ENCODE peak calls at places on chromosome 7, in ten cellular contexts. I, O, N, U, L, Z, B, E, M and S are unnamed samples.

GRCh38 chr7:117478796-117479479 is 887 bp upstream of the CFTR start:
- DNase-seq in Z (no peak), M (no peak), O (no peak), N (no peak), E (no peak), B (no peak), U (no peak), I (no peak), L (no peak), S (no peak)

GRCh38 chr7:151057038-151057736 is 510 bp downstream of the CDK5 start:
- DNase-seq in N (no peak), Z (no peak), I (no peak), E (no peak), L (no peak), O (no peak), M (no peak), B (no peak), U (no peak), S (no peak)

GRCh38 chr7:31710171-31710570 is 23.2 kb downstream of the PPP1R17 start:
- DNase-seq in N (no peak), U (no peak), L (no peak), E (no peak), M (no peak), I (no peak), B (no peak), O (no peak), Z (no peak), S (no peak)

GRCh38 chr7:51789494-51789893 is 472.9 kb upstream of the COBL start:
- DNase-seq in E (peak), N (no peak), M (no peak), O (no peak), Z (no peak), U (no peak), I (no peak), B (no peak), L (no peak), S (no peak)

GRCh38 chr7:88224596-88225275 is 4.9 kb upstream of the SRI start:
- DNase-seq in O (no peak), L (peak), I (no peak), E (no peak), M (no peak), B (no peak), U (no peak), N (no peak), Z (no peak), S (no peak)

GRCh38 chr7:84412161-84412969 is 217.8 kb upstream of the SEMA3A start:
- DNase-seq in B (no peak), U (no peak), M (no peak), I (no peak), E (no peak), Z (no peak), O (peak), L (peak), N (no peak), S (no peak)

GRCh38 chr7:20104696-20105095 is 112.5 kb downstream of the MACC1 start:
- DNase-seq in L (no peak), U (no peak), E (no peak), B (no peak), I (no peak), M (no peak), O (no peak), N (no peak), Z (no peak), S (no peak)

GRCh38 chr7:135862586-135863361 is 114.2 kb upstream of the FAM180A start:
- DNase-seq in N (no peak), M (no peak), L (no peak), O (no peak), E (peak), U (no peak), Z (no peak), B (no peak), I (no peak), S (no peak)

GRCh38 chr7:26292768-26293560 is 1.3 kb downstream of the SNX10 start:
- DNase-seq in M (no peak), I (peak), N (no peak), Z (peak), L (no peak), E (no peak), U (peak), O (no peak), B (no peak), S (peak)

GRCh38 chr7:66921396-66921917 is 432 bp downstream of the TMEM248 start:
- DNase-seq in Z (peak), E (peak), O (no peak), M (no peak), U (peak), I (no peak), B (no peak), N (peak), L (peak), S (peak)

GRCh38 chr7:135558881-135559280 is 1.2 kb downstream of the NUP205 start:
- DNase-seq in Z (no peak), E (no peak), I (no peak), O (no peak), B (no peak), U (no peak), L (no peak), N (no peak), M (no peak), S (no peak)

GRCh38 chr7:85483205-85483604 is 296.3 kb upstream of the SEMA3D start:
- DNase-seq in M (no peak), N (no peak), Z (no peak), L (peak), B (no peak), I (no peak), U (no peak), O (peak), E (no peak), S (no peak)

GRCh38 chr7:3575753-3576531 is 274.9 kb downstream of the SDK1 start:
- DNase-seq in L (no peak), E (no peak), B (no peak), I (no peak), N (no peak), M (no peak), Z (no peak), U (no peak), O (no peak), S (no peak)

GRCh38 chr7:91784469-91784868 is 96.0 kb downstream of the MTERF1 start:
- DNase-seq in N (no peak), O (peak), L (peak), I (no peak), B (no peak), U (no peak), E (peak), M (no peak), Z (peak), S (no peak)

GRCh38 chr7:94997547-94997946 is 90.2 kb downstream of the PPP1R9A start:
- DNase-seq in M (no peak), B (no peak), U (no peak), I (no peak), Z (no peak), L (no peak), E (peak), O (no peak), N (no peak), S (no peak)

GRCh38 chr7:156889089-156889488 is 3.9 kb downstream of the LMBR1 start:
- DNase-seq in I (no peak), L (peak), U (no peak), B (no peak), Z (no peak), E (no peak), N (no peak), M (no peak), O (no peak), S (no peak)

GRCh38 chr7:45031829-45032228 is 31.8 kb downstream of the CCM2 start:
- DNase-seq in Z (no peak), U (no peak), O (no peak), E (no peak), B (no peak), M (no peak), L (no peak), I (no peak), N (no peak), S (no peak)

GRCh38 chr7:49403844-49404243 is 369.6 kb upstream of the VWC2 start:
- DNase-seq in B (no peak), Z (no peak), E (no peak), M (peak), O (no peak), U (no peak), I (no peak), N (no peak), L (no peak), S (no peak)

GRCh38 chr7:106056513-106057203 is 55.5 kb downstream of the SYPL1 start:
- DNase-seq in O (peak), M (peak), U (peak), L (peak), B (peak), E (peak), I (peak), N (peak), Z (peak), S (peak)

GRCh38 chr7:111138196-111138569 is 47.3 kb downstream of the LRRN3 start:
- DNase-seq in I (peak), U (peak), Z (peak), B (peak), N (peak), L (peak), E (no peak), O (no peak), M (peak), S (peak)

GRCh38 chr7:133081119-133081604 is 728 bp downstream of the CHCHD3 start:
- DNase-seq in I (no peak), N (no peak), L (no peak), M (peak), E (peak), B (no peak), Z (peak), O (no peak), U (peak), S (peak)

GRCh38 chr7:149370790-149371189 is 90.1 kb downstream of the ZNF777 start:
- DNase-seq in U (no peak), E (no peak), M (no peak), Z (no peak), I (no peak), O (no peak), N (no peak), L (no peak), B (no peak), S (no peak)

GRCh38 chr7:136183981-136184380 is 206.8 kb upstream of the MTPN start:
- DNase-seq in N (no peak), M (no peak), O (no peak), L (peak), E (peak), Z (peak), U (no peak), I (no peak), B (no peak), S (no peak)

GRCh38 chr7:17942231-17942630 is 1.9 kb upstream of the SNX13 start:
- DNase-seq in Z (no peak), E (no peak), I (no peak), N (no peak), M (no peak), L (no peak), B (no peak), U (no peak), O (no peak), S (no peak)

GRCh38 chr7:17939670-17940301 is 508 bp downstream of the SNX13 start:
- DNase-seq in N (peak), O (no peak), U (peak), M (peak), L (peak), I (peak), Z (peak), E (peak), B (peak), S (peak)

GRCh38 chr7:17941171-17941490 is 837 bp upstream of the SNX13 start:
- DNase-seq in E (no peak), O (no peak), Z (peak), U (no peak), M (no peak), N (no peak), I (peak), B (no peak), L (peak), S (no peak)

GRCh38 chr7:17939111-17939669 is 1.1 kb downstream of the SNX13 start:
- DNase-seq in Z (peak), E (no peak), M (no peak), U (no peak), I (no peak), B (no peak), O (no peak), L (peak), N (no peak), S (no peak)

GRCh38 chr7:17940302-17941170 is at the start of gene SNX13:
- DNase-seq in N (peak), E (peak), Z (peak), I (peak), M (peak), O (peak), B (peak), L (peak), U (peak), S (peak)
- TF ChIP-seq CTCF in N (peak), E (peak), Z (peak), I (no peak), M (peak), O (peak), B (peak), L (no peak), U (no peak), S (peak)

GRCh38 chr7:100874300-100874576 is 665 bp upstream of the SRRT start:
- DNase-seq in I (no peak), E (no peak), N (no peak), Z (no peak), L (no peak), U (no peak), O (no peak), M (no peak), B (no peak), S (no peak)

GRCh38 chr7:100878013-100878412 is 3.1 kb downstream of the SRRT start:
- DNase-seq in Z (no peak), B (no peak), M (no peak), I (no peak), O (no peak), E (no peak), N (peak), L (no peak), U (no peak), S (no peak)

GRCh38 chr7:100873599-100874299 is 1.2 kb upstream of the SRRT start:
- DNase-seq in I (no peak), N (no peak), E (no peak), O (no peak), M (no peak), Z (no peak), B (no peak), U (no peak), L (no peak), S (no peak)

GRCh38 chr7:100875356-100875751 is 451 bp downstream of the SRRT start:
- DNase-seq in U (no peak), I (no peak), L (no peak), Z (peak), M (peak), B (no peak), N (no peak), O (no peak), E (no peak), S (peak)

GRCh38 chr7:100874577-100875355 is at the start of gene SRRT:
- DNase-seq in I (peak), O (peak), B (peak), N (peak), M (peak), Z (peak), L (peak), E (peak), U (peak), S (peak)
- TF ChIP-seq CTCF in I (no peak), O (peak), B (no peak), N (peak), M (peak), Z (peak), L (peak), E (no peak), U (peak), S (no peak)

GRCh38 chr7:97466999-97467398 is 264.9 kb upstream of the TAC1 start:
- DNase-seq in U (no peak), Z (no peak), M (no peak), O (no peak), E (no peak), N (no peak), B (no peak), I (no peak), L (no peak), S (no peak)
- TF ChIP-seq CTCF in U (no peak), Z (no peak), M (no peak), O (no peak), E (no peak), N (no peak), B (no peak), I (no peak), L (no peak), S (no peak)

GRCh38 chr7:127239814-127240213 is 12.9 kb downstream of the GRM8 start:
- DNase-seq in M (no peak), I (no peak), O (no peak), L (no peak), E (no peak), U (no peak), Z (peak), N (no peak), B (no peak), S (peak)
- TF ChIP-seq CTCF in M (no peak), I (no peak), O (no peak), L (no peak), E (no peak), U (no peak), Z (peak), N (no peak), B (no peak), S (peak)